ENCODE peak calls at places on chromosome 12, in eight cellular contexts. K is WTC11; G is AG09309; U is NCI-H774; O is left lung; R is HFFc6; C is activated CD4-positive, CD25-positive, alpha-beta regulatory T cell treated with anti-CD3 and anti-CD28 coated beads, Interleukin-2, amount 50 U/mL, for 72 hours; P is GM13976. F is an unnamed sample.

GRCh38 chr12:91984571-91984970 is 161.1 kb downstream of the BTG1 start:
- DNase-seq in O (no peak), P (no peak), G (no peak), C (no peak), U (no peak), R (peak; percentile 22), K (no peak), F (peak; percentile 46)

GRCh38 chr12:81668475-81668874 is 90.7 kb downstream of the PPFIA2 start:
- DNase-seq in C (no peak), P (no peak), R (peak; percentile 32), O (no peak), K (no peak), G (peak; percentile 16), U (no peak), F (no peak)

GRCh38 chr12:131950182-131950913 is 606 bp downstream of the EP400 start:
- DNase-seq in P (peak; percentile 55), C (peak; percentile 52), O (peak; percentile 38), U (no peak), K (no peak), G (no peak), R (no peak), F (no peak)

GRCh38 chr12:105750096-105750495 is 388.7 kb downstream of the NUAK1 start:
- DNase-seq in P (no peak), G (no peak), K (no peak), U (no peak), R (no peak), C (no peak), O (no peak), F (no peak)

GRCh38 chr12:118500302-118500701 is 123.9 kb downstream of the SUDS3 start:
- DNase-seq in K (no peak), R (no peak), O (no peak), C (no peak), U (no peak), P (no peak), G (no peak), F (no peak)

GRCh38 chr12:90098132-90098779 is 389.6 kb upstream of the ATP2B1 start:
- DNase-seq in R (no peak), U (no peak), P (no peak), C (no peak), G (no peak), K (no peak), O (no peak), F (no peak)

GRCh38 chr12:52672321-52672933 is 7.8 kb downstream of the KRT1 start:
- DNase-seq in U (no peak), O (no peak), G (no peak), K (no peak), P (no peak), R (peak; percentile 30), C (no peak), F (no peak)

GRCh38 chr12:66035289-66035961 is 95.1 kb downstream of the LLPH start:
- DNase-seq in P (no peak), G (no peak), U (no peak), R (peak; percentile 66), C (no peak), K (no peak), O (no peak), F (no peak)

GRCh38 chr12:76762556-76762955 is 1.4 kb upstream of the ZDHHC17 start:
- DNase-seq in C (no peak), U (no peak), R (no peak), G (no peak), P (no peak), K (no peak), O (no peak), F (no peak)

F was measured in AG04450.